ENCODE peak calls at places on chromosomes 13 and 19, in nine cellular contexts. C is esophagus squamous epithelium; U is stimulated activated CD8-positive, alpha-beta memory T cell treated with anti-CD3 and anti-CD28 coated beads, Interleukin-12 subunit alpha, Interleukin-12 subunit beta, amount 100 ng/mL, for 4 hours; N is LNCaP clone FGC; B is endodermal cell; H is PC-3; Z is NCI-H2107; V is RCC 7860; W is ELF-1. I is an unnamed sample.

GRCh38 chr19:47230122-47230920 is 678 bp downstream of the BBC3 start:
- DNase-seq in B (peak), H (no peak), C (no peak), V (no peak), N (no peak), Z (no peak), W (peak), U (peak), I (peak)

GRCh38 chr19:29667941-29668340 is 2.7 kb downstream of the PLEKHF1 start:
- DNase-seq in U (no peak), H (no peak), W (no peak), C (no peak), N (no peak), B (no peak), V (no peak), Z (no peak), I (no peak)

GRCh38 chr13:46317120-46317519 is 69.9 kb downstream of the RUBCNL start:
- DNase-seq in Z (no peak), V (no peak), W (no peak), B (no peak), U (no peak), N (no peak), H (no peak), C (no peak), I (peak)

GRCh38 chr19:1354496-1355257 is 29.0 kb upstream of the NDUFS7 start:
- DNase-seq in N (peak), C (no peak), V (peak), Z (peak), U (peak), H (peak), B (peak), W (peak), I (peak)

GRCh38 chr13:53045110-53045509 is 16.5 kb downstream of the OLFM4 start:
- DNase-seq in V (no peak), U (no peak), B (no peak), W (no peak), C (no peak), N (peak), Z (no peak), H (no peak), I (no peak)

GRCh38 chr19:18157465-18158063 is 4.6 kb downstream of the PIK3R2 start:
- DNase-seq in H (no peak), W (peak), C (no peak), Z (peak), N (no peak), V (no peak), B (peak), U (no peak), I (no peak)

GRCh38 chr13:42279080-42279479 is 7.1 kb downstream of the AKAP11 start:
- DNase-seq in B (no peak), U (no peak), H (no peak), N (no peak), W (no peak), V (no peak), Z (no peak), C (no peak), I (no peak)

GRCh38 chr19:2602391-2603181 is 99.9 kb downstream of the GNG7 start:
- DNase-seq in V (no peak), N (peak), U (no peak), W (peak), B (peak), H (peak), Z (no peak), C (no peak), I (peak)

GRCh38 chr19:918481-919156 is 1.5 kb downstream of the KISS1R start:
- DNase-seq in W (no peak), U (no peak), H (peak), Z (no peak), V (no peak), B (peak), N (no peak), C (no peak), I (no peak)

GRCh38 chr19:15432018-15432494 is 13.3 kb upstream of the AKAP8L start:
- DNase-seq in N (no peak), B (no peak), C (no peak), V (no peak), U (peak), H (no peak), W (no peak), Z (no peak), I (peak)

GRCh38 chr19:7391218-7391670 is 42.5 kb downstream of the ARHGEF18 start:
- DNase-seq in C (no peak), H (peak), U (no peak), W (peak), Z (no peak), V (peak), B (no peak), N (no peak), I (no peak)

GRCh38 chr13:39329182-39329639 is 273.8 kb downstream of the LHFPL6 start:
- DNase-seq in W (no peak), Z (no peak), V (no peak), H (no peak), B (peak), U (no peak), C (no peak), N (no peak), I (no peak)

GRCh38 chr19:2638417-2638940 is 64.0 kb downstream of the GNG7 start:
- DNase-seq in H (no peak), W (no peak), B (no peak), C (no peak), N (no peak), Z (no peak), U (no peak), V (no peak), I (no peak)

GRCh38 chr19:2360876-2361232 is 789 bp downstream of the TMPRSS9 start:
- DNase-seq in N (no peak), V (no peak), W (no peak), C (no peak), U (no peak), Z (no peak), H (no peak), B (no peak), I (no peak)

GRCh38 chr13:112510002-112510780 is 77.8 kb downstream of the TUBGCP3 start:
- DNase-seq in U (no peak), Z (no peak), W (peak), N (peak), C (no peak), B (peak), H (peak), V (no peak), I (peak)

GRCh38 chr13:52809310-52809769 is 39.1 kb downstream of the PCDH8 start:
- DNase-seq in N (peak), U (no peak), C (no peak), V (peak), B (peak), H (peak), Z (peak), W (peak), I (peak)

GRCh38 chr13:33462109-33462508 is 176.6 kb upstream of the STARD13 start:
- DNase-seq in N (no peak), Z (no peak), B (no peak), H (no peak), V (no peak), W (no peak), U (no peak), C (no peak), I (no peak)

GRCh38 chr13:24097064-24097463 is 63.5 kb upstream of the SPATA13 start:
- DNase-seq in H (peak), V (no peak), B (no peak), C (no peak), U (no peak), N (no peak), W (no peak), Z (no peak), I (peak)

GRCh38 chr13:105037064-105037463 is 1498.4 kb downstream of the EFNB2 start:
- DNase-seq in C (no peak), B (no peak), W (no peak), U (no peak), N (no peak), V (peak), H (peak), Z (no peak), I (no peak)

GRCh38 chr19:3969435-3970312 is 1.2 kb downstream of the DAPK3 start:
- DNase-seq in W (peak), V (peak), N (no peak), Z (no peak), B (peak), H (peak), U (no peak), C (no peak), I (peak)

GRCh38 chr19:1650627-1651009 is 1.8 kb downstream of the TCF3 start:
- DNase-seq in C (no peak), H (no peak), B (peak), W (no peak), U (no peak), Z (no peak), V (no peak), N (no peak), I (no peak)

GRCh38 chr13:69796256-69796655 is 311.4 kb upstream of the ATXN8OS start:
- DNase-seq in Z (no peak), W (no peak), H (no peak), B (no peak), V (no peak), C (no peak), U (no peak), N (no peak), I (no peak)

GRCh38 chr19:13154241-13154778 is 4.1 kb downstream of the IER2 start:
- DNase-seq in H (peak), V (peak), Z (no peak), W (peak), N (no peak), C (peak), U (peak), B (peak), I (peak)

GRCh38 chr13:108573455-108573854 is 56.0 kb upstream of the MYO16 start:
- DNase-seq in N (no peak), V (no peak), B (no peak), C (no peak), W (no peak), Z (no peak), H (no peak), U (no peak), I (no peak)

GRCh38 chr19:16330368-16330801 is 5.8 kb downstream of the KLF2 start:
- DNase-seq in W (peak), N (no peak), H (peak), B (peak), U (peak), C (peak), Z (no peak), V (peak), I (peak)